ENCODE peak calls at places on chromosome 14, in six cellular contexts. T, K, F, L, U and S are unnamed samples.

GRCh38 chr14:50260511-50260910 is 29.1 kb upstream of the SOS2 start:
- DNase-seq in K (peak; percentile 17), L (no peak), U (peak; percentile 72), F (no peak), T (peak; percentile 15), S (no peak)

GRCh38 chr14:44812672-44813071 is 149.1 kb downstream of the KLHL28 start:
- DNase-seq in F (no peak), K (no peak), T (no peak), U (no peak), L (no peak), S (no peak)

GRCh38 chr14:93332032-93332852 is 594 bp downstream of the BTBD7 start:
- DNase-seq in L (peak; percentile 74), U (peak; percentile 28), T (no peak), K (peak; percentile 91), F (peak; percentile 74), S (no peak)

GRCh38 chr14:91418387-91419043 is 895 bp upstream of the CCDC88C start:
- DNase-seq in U (peak; percentile 48), K (peak; percentile 55), F (peak; percentile 79), T (no peak), L (peak; percentile 84), S (peak; percentile 73)

GRCh38 chr14:100573757-100574641 is 13.2 kb downstream of the BEGAIN start:
- DNase-seq in L (peak; percentile 33), K (no peak), U (no peak), F (no peak), T (no peak), S (no peak)

GRCh38 chr14:60563113-60563512 is 54.2 kb downstream of the SIX6 start:
- DNase-seq in K (no peak), U (peak; percentile 88), T (peak; percentile 48), L (no peak), F (no peak), S (no peak)

GRCh38 chr14:94132285-94132887 is 3.0 kb upstream of the IFI27L2 start:
- DNase-seq in L (no peak), U (peak; percentile 77), T (peak; percentile 33), K (peak; percentile 72), F (peak; percentile 66), S (no peak)

GRCh38 chr14:81366259-81366658 is 33.9 kb downstream of the STON2 start:
- DNase-seq in T (no peak), L (no peak), K (no peak), F (peak; percentile 29), U (no peak), S (no peak)

GRCh38 chr14:63787995-63788946 is 60.4 kb upstream of the SGPP1 start:
- DNase-seq in U (peak; percentile 10), T (no peak), F (no peak), L (no peak), K (no peak), S (no peak)

GRCh38 chr14:86035882-86036281 is 505.9 kb downstream of the FLRT2 start:
- DNase-seq in U (peak; percentile 13), L (no peak), T (no peak), K (peak; percentile 38), F (no peak), S (no peak)

GRCh38 chr14:23074906-23075305 is 17.6 kb upstream of the CDH24 start:
- DNase-seq in T (no peak), F (no peak), U (no peak), K (no peak), L (no peak), S (no peak)

GRCh38 chr14:95046711-95047681 is 110.3 kb downstream of the DICER1 start:
- DNase-seq in K (no peak), L (no peak), U (peak; percentile 52), T (no peak), F (peak; percentile 24), S (peak; percentile 9)

GRCh38 chr14:31118892-31119291 is 88.7 kb downstream of the HECTD1 start:
- DNase-seq in U (peak; percentile 10), F (no peak), L (no peak), K (no peak), T (no peak), S (no peak)

GRCh38 chr14:76539130-76539529 is 163.2 kb downstream of the ESRRB start:
- DNase-seq in F (no peak), T (no peak), K (no peak), L (no peak), U (no peak), S (no peak)

GRCh38 chr14:91410781-91411536 is 6.7 kb downstream of the CCDC88C start:
- DNase-seq in T (no peak), F (no peak), U (no peak), K (no peak), L (no peak), S (no peak)

GRCh38 chr14:45252356-45253069 is 489 bp downstream of the MIS18BP1 start:
- DNase-seq in T (no peak), U (no peak), F (no peak), K (no peak), L (no peak), S (no peak)

GRCh38 chr14:100864960-100865681 is 38.4 kb downstream of the RTL1 start:
- DNase-seq in F (no peak), K (no peak), L (peak; percentile 23), U (no peak), T (no peak), S (no peak)

GRCh38 chr14:63186453-63186852 is 17.8 kb upstream of the RHOJ start:
- DNase-seq in U (peak; percentile 84), L (no peak), F (no peak), T (peak; percentile 44), K (no peak), S (no peak)

GRCh38 chr14:76293923-76294322 is 82.0 kb upstream of the ESRRB start:
- DNase-seq in K (no peak), T (no peak), U (no peak), F (no peak), L (no peak), S (no peak)

GRCh38 chr14:64324461-64325255 is 30.5 kb upstream of the ESR2 start:
- DNase-seq in K (no peak), T (no peak), F (no peak), U (peak; percentile 57), L (no peak), S (no peak)

DNA sequence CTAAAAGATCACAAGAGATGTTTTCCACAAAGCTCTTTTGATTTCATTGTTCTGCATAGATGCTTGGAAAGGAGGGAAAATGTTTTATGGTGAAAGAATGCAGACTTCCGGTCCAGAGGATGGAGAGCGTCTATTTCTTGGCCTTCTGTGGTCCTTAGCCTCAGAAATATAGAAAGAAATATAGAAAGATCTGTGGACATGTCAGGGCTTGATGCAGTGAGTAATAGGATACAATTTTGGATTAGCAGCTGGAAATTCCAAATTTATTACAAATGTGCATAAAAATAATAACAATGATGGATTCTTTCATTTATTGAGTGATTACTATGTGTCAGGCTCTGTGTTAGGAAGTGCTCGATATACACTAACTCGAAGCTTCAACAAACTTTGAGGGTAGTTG is 20.2 kb downstream of the AKAP6 start:
- DNase-seq in K (no peak), U (no peak), T (no peak), L (no peak), F (no peak), S (no peak)
- TF ChIP-seq CTCF in K (no peak), U (no peak), T (no peak), L (no peak), F (no peak), S (no peak)

DNA sequence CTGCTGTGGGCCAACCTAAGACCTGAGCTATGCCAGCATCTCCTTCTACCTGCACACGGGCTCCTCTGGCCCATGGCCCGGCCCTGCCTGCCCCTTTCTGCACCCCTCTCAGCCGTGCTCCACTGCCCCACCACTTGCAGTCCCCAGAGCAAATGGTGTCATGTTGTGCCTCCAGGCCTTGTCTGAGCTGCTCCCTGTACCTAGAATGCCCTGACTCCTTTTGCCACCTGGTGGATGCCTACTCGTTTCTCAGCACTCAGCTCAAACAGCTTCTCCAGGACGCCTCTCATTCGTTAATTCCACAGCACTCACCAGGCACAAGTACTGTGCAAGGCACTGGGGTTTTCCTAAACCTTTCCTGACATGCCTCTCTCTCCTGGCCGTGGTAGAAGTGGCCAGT is 63.2 kb upstream of the PNMA1 start:
- DNase-seq in L (no peak), F (no peak), T (no peak), K (no peak), U (no peak), S (no peak)
- TF ChIP-seq CTCF in L (no peak), F (no peak), T (no peak), K (no peak), U (no peak), S (no peak)

DNA sequence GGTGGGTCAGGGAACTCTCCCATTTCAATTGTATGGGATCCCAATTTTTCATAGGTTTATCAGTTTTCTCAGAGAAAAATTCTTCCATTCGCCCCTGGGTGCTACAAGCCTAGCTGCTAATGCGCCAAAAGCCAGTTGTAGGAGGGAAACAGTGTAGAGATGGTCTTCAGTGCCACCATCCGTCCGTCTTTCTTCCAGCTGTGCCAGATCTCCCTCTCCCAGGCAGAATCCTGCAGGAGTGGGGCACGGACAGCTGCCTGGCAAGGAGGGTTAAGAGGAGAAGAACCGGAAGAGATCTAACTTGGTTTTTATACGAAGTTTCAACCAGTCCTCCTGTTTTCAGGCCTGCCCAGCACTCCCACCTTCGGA is 38.9 kb upstream of the FUT8 start:
- DNase-seq in U (peak; percentile 14), K (no peak), T (no peak), F (peak; percentile 29), L (no peak), S (no peak)
- TF ChIP-seq CTCF in U (peak; percentile 11), K (no peak), T (no peak), F (no peak), L (no peak), S (no peak)

GRCh38 chr14:99389171-99389826 is 91.4 kb downstream of the SETD3 start:
- DNase-seq in U (peak; percentile 18), K (peak; percentile 67), F (peak; percentile 75), T (no peak), L (no peak), S (peak; percentile 59)
- TF ChIP-seq CTCF in U (peak; percentile 67), K (peak; percentile 84), F (peak; percentile 77), T (peak; percentile 77), L (no peak), S (peak; percentile 8)

DNA sequence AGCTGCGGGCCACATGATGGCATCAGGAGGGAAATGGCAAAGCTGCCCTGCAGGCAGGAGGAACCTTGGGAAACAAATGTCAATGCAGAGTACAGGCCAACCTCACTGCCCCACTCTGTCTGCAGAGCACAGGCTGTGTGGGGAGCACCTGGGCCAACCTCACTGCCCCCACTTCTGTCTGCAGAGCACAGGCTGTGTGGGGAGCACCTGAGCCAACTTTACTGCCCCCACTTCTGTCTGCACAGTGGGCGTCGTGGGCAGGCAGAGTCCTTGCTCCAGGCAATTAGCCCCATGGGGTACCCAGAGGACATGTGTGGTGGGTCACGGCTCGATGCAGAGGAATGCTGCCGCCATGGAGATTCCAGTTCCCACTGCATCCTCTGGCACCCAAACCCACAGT is 26.2 kb downstream of the BRF1 start:
- DNase-seq in K (no peak), T (no peak), U (no peak), L (no peak), F (no peak), S (no peak)
- TF ChIP-seq CTCF in K (no peak), T (no peak), U (no peak), L (no peak), F (no peak), S (no peak)